ENCODE peak calls at places on chromosomes 4 and X, in seven cellular contexts. C, I, H, S, G, T and Q are unnamed samples.

GRCh38 chr4:81392164-81392563 is 79.5 kb downstream of the RASGEF1B start:
- DNase-seq in C (no peak), I (no peak), H (no peak), S (no peak), G (no peak), T (no peak), Q (no peak)

GRCh38 chr4:183097251-183098079 is 1.6 kb upstream of the WWC2 start:
- DNase-seq in C (no peak), I (peak; percentile 76), H (no peak), S (no peak), G (no peak), T (no peak), Q (no peak)

GRCh38 chr4:186935881-186936280 is 212.2 kb upstream of the FAT1 start:
- DNase-seq in C (no peak), I (no peak), H (no peak), S (no peak), G (no peak), T (no peak), Q (no peak)

GRCh38 chr4:102647117-102647516 is 113.7 kb downstream of the MANBA start:
- DNase-seq in C (no peak), I (no peak), H (no peak), S (no peak), G (no peak), T (no peak), Q (no peak)

GRCh38 chrX:37302569-37302968 is 46.6 kb upstream of the PRRG1 start:
- DNase-seq in C (peak; percentile 10), I (peak; percentile 52), H (peak; percentile 50), S (no peak), G (no peak), T (no peak), Q (peak; percentile 52)

GRCh38 chrX:9610774-9611392 is 146.0 kb downstream of the TBL1X start:
- DNase-seq in C (no peak), I (no peak), H (no peak), S (no peak), G (no peak), T (no peak), Q (peak; percentile 48)

GRCh38 chr4:98565646-98566403 is 92.6 kb downstream of the TSPAN5 start:
- DNase-seq in C (no peak), I (no peak), H (no peak), S (no peak), G (no peak), T (no peak), Q (no peak)

GRCh38 chrX:29661290-29661689 is 554.1 kb upstream of the MAGEB2 start:
- DNase-seq in C (no peak), I (no peak), H (no peak), S (no peak), G (no peak), T (no peak), Q (peak; percentile 59)

GRCh38 chr4:94722270-94722669 is 35.5 kb upstream of the BMPR1B start:
- DNase-seq in C (no peak), I (no peak), H (no peak), S (no peak), G (no peak), T (no peak), Q (no peak)

GRCh38 chr4:118348886-118349285 is 3.9 kb downstream of the PRSS12 start:
- DNase-seq in C (no peak), I (no peak), H (peak; percentile 17), S (no peak), G (no peak), T (no peak), Q (no peak)

GRCh38 chr4:184479516-184479950 is 5.2 kb upstream of the IRF2 start:
- DNase-seq in C (no peak), I (no peak), H (no peak), S (no peak), G (no peak), T (no peak), Q (no peak)

GRCh38 chr4:173171098-173171497 is 2.5 kb downstream of the GALNT7 start:
- DNase-seq in C (no peak), I (peak; percentile 64), H (peak; percentile 37), S (no peak), G (peak; percentile 57), T (peak; percentile 36), Q (peak; percentile 56)

GRCh38 chrX:70481424-70481823 is 36.8 kb downstream of the DLG3 start:
- DNase-seq in C (no peak), I (no peak), H (no peak), S (no peak), G (no peak), T (no peak), Q (no peak)

GRCh38 chr4:113701156-113701555 is 60.4 kb downstream of the CAMK2D start:
- DNase-seq in C (no peak), I (no peak), H (no peak), S (no peak), G (no peak), T (no peak), Q (no peak)

GRCh38 chrX:92213781-92214180 is 434.6 kb downstream of the PCDH11X start:
- DNase-seq in C (no peak), I (no peak), H (no peak), S (no peak), G (no peak), T (no peak), Q (peak; percentile 70)

GRCh38 chr4:127631420-127631819 is 1.3 kb upstream of the INTU start:
- DNase-seq in C (no peak), I (no peak), H (no peak), S (no peak), G (no peak), T (no peak), Q (peak; percentile 59)

GRCh38 chrX:153353416-153353815 is 19.5 kb downstream of the ZNF275 start:
- DNase-seq in C (no peak), I (peak; percentile 36), H (no peak), S (no peak), G (no peak), T (peak; percentile 75), Q (no peak)

GRCh38 chr4:145580906-145581305 is 38.3 kb upstream of the MMAA start:
- DNase-seq in C (no peak), I (no peak), H (no peak), S (no peak), G (no peak), T (no peak), Q (peak; percentile 85)

GRCh38 chr4:147933779-147934178 is 201.9 kb downstream of the ARHGAP10 start:
- DNase-seq in C (no peak), I (no peak), H (no peak), S (no peak), G (no peak), T (no peak), Q (no peak)

GRCh38 chrX:102858826-102859627 is 78.0 kb upstream of the RAB40AL start:
- DNase-seq in C (no peak), I (peak; percentile 28), H (no peak), S (no peak), G (no peak), T (no peak), Q (peak; percentile 8)

GRCh38 chr4:48133668-48134444 is at the start of gene TXK:
- DNase-seq in C (no peak), I (no peak), H (no peak), S (no peak), G (no peak), T (no peak), Q (no peak)

GRCh38 chr4:83214079-83214478 is 70.5 kb downstream of the COQ2 start:
- DNase-seq in C (no peak), I (no peak), H (no peak), S (no peak), G (no peak), T (no peak), Q (no peak)

GRCh38 chr4:83216856-83217683 is 67.5 kb downstream of the COQ2 start:
- DNase-seq in C (no peak), I (no peak), H (no peak), S (no peak), G (no peak), T (no peak), Q (no peak)

GRCh38 chr4:83219344-83219990 is 65.1 kb downstream of the COQ2 start:
- DNase-seq in C (no peak), I (no peak), H (no peak), S (peak; percentile 94), G (no peak), T (peak; percentile 94), Q (no peak)

GRCh38 chr4:83219991-83220360 is 64.6 kb downstream of the COQ2 start:
- DNase-seq in C (no peak), I (no peak), H (no peak), S (no peak), G (no peak), T (no peak), Q (no peak)

GRCh38 chr4:83217721-83218522 is 66.7 kb downstream of the COQ2 start:
- DNase-seq in C (no peak), I (no peak), H (no peak), S (peak; percentile 94), G (no peak), T (peak; percentile 95), Q (no peak)
- TF ChIP-seq EZH2phosphoT487 in C (no peak), I (no peak), H (no peak), S (no peak), G (no peak), T (no peak), Q (no peak)

GRCh38 chr4:85812776-85813175 is 337.8 kb downstream of the ARHGAP24 start:
- DNase-seq in C (no peak), I (no peak), H (no peak), S (no peak), G (no peak), T (no peak), Q (peak; percentile 5)
- H3K4me2 ChIP-seq in C (no peak overlapping the region), I (no peak overlapping the region), H (no peak overlapping the region), S (no peak overlapping the region), G (no peak overlapping the region), T (no peak overlapping the region), Q (no peak overlapping the region)

DNA sequence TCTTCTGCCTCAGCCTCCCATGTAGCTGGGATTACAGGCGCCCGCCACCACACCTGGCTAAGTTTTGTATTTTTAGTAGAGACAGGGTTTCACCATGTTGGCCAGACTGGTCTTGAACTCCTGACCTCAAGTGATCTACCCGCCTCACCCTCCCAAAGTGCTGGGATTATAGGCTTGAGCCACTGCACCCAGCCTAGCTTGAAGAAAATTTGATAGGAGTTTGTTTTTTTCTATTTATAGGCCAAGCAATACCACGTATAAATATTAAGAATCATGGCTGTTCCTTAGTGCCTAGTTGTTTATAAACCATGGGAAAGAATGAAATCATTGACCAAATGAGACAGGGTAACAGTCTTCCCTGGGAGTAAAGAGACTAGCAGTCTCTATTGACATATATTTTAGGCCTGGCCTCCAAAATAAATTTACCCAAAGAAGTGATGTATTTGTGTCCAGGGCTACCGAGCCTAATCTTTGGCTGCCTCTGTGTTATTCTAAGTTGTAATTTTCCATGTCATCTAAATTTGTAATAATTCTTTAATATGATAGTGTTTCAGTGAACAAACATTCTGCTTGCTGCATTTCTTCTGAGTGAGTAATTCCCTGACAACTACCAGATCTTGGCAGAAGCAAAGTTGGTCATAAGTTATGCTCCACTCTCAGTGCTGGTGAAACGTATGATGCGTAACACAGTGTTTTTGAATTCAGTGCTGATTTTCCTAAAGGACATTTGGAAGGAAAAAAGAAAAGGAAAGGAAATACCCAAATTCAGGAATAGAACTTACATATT is 10.3 kb downstream of the PKD2 start:
- DNase-seq in C (no peak), I (no peak), H (peak; percentile 56), S (no peak), G (no peak), T (no peak), Q (peak; percentile 81)
- TF ChIP-seq EZH2phosphoT487 in C (no peak), I (no peak), H (no peak), S (no peak), G (no peak), T (no peak), Q (no peak)

DNA sequence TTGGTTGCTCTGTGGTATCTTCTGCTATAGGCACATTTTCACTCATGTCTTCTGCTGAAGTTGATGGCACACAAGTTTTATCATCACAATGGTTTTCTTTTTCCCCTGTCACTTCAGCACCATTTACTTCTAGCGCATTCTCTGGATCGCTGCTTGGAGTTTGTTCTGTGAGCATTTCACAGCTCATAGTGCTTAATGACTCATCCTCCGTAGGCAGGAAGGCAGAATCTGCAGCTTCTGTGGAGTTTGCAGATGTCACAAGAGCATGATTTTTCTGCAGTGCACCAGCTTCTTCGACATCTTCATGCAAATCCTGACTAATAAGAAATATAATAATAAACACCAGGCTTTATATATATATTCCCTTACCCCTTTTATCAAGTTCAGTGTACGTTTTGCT is 83.6 kb downstream of the CHM start:
- DNase-seq in C (no peak), I (no peak), H (peak; percentile 34), S (no peak), G (no peak), T (no peak), Q (peak; percentile 75)
- H3K4me2 ChIP-seq in C (no peak overlapping the region), I (no peak overlapping the region), H (no peak overlapping the region), S (no peak overlapping the region), G (no peak overlapping the region), T (no peak overlapping the region), Q (peak overlapping the region; percentile 30)